ENCODE peak calls at places on chromosomes 12 and 14, in six cellular contexts. C, K, Q, I, Z and D are unnamed samples. For H3K4me1, the result is how much of the 10 kb centered on the place peaks cover.

GRCh38 chr14:97354119-97354722 is 557.0 kb downstream of the VRK1 start:
- DNase-seq in C (no peak), K (no peak), Q (no peak), I (no peak), Z (no peak), D (no peak)

GRCh38 chr14:71061458-71061857 is 154.2 kb downstream of the PCNX1 start:
- DNase-seq in C (peak), K (no peak), Q (no peak), I (no peak), Z (no peak), D (no peak)

GRCh38 chr14:37544407-37544806 is 50.6 kb downstream of the FOXA1 start:
- DNase-seq in C (no peak), K (no peak), Q (no peak), I (no peak), Z (no peak), D (peak)

GRCh38 chr14:60760648-60761364 is 26.2 kb downstream of the MNAT1 start:
- DNase-seq in C (no peak), K (peak), Q (peak), I (no peak), Z (no peak), D (no peak)

GRCh38 chr12:52183544-52183910 is 8.3 kb downstream of the KRT80 start:
- DNase-seq in C (no peak), K (no peak), Q (no peak), I (no peak), Z (no peak), D (no peak)

GRCh38 chr14:100534528-100535286 is 52.5 kb downstream of the BEGAIN start:
- DNase-seq in C (no peak), K (no peak), Q (peak), I (peak), Z (no peak), D (peak)

GRCh38 chr12:124904306-124905098 is 9.9 kb downstream of the UBC start:
- DNase-seq in C (peak), K (no peak), Q (peak), I (peak), Z (peak), D (peak)

GRCh38 chr14:42535397-42535796 is 928.7 kb downstream of the LRFN5 start:
- DNase-seq in C (no peak), K (no peak), Q (no peak), I (no peak), Z (no peak), D (no peak)

GRCh38 chr14:67335781-67336180 is 23.8 kb downstream of the ATP6V1D start:
- DNase-seq in C (no peak), K (no peak), Q (no peak), I (no peak), Z (no peak), D (no peak)

GRCh38 chr12:86484473-86484872 is 228.3 kb upstream of the MGAT4C start:
- DNase-seq in C (no peak), K (no peak), Q (no peak), I (no peak), Z (no peak), D (no peak)

GRCh38 chr14:94748667-94749347 is 21.1 kb downstream of the GSC start:
- DNase-seq in C (no peak), K (no peak), Q (peak), I (no peak), Z (no peak), D (peak)

GRCh38 chr12:43758247-43758727 is 303 bp downstream of the PUS7L start:
- DNase-seq in C (peak), K (no peak), Q (peak), I (no peak), Z (peak), D (peak)

GRCh38 chr12:14814082-14814481 is at the start of gene SMCO3:
- DNase-seq in C (no peak), K (no peak), Q (no peak), I (no peak), Z (no peak), D (no peak)

GRCh38 chr12:48580831-48581230 is 11.0 kb upstream of the LALBA start:
- DNase-seq in C (no peak), K (no peak), Q (no peak), I (no peak), Z (no peak), D (no peak)

GRCh38 chr12:123995023-123995422 is 22.0 kb downstream of the ZNF664 start:
- DNase-seq in C (peak), K (no peak), Q (no peak), I (no peak), Z (no peak), D (no peak)

GRCh38 chr14:99632410-99633035 is 12.4 kb upstream of the HHIPL1 start:
- DNase-seq in C (no peak), K (no peak), Q (no peak), I (no peak), Z (no peak), D (no peak)

GRCh38 chr14:104113631-104114420 is 24.6 kb upstream of the KIF26A start:
- DNase-seq in C (no peak), K (no peak), Q (no peak), I (no peak), Z (peak), D (no peak)

GRCh38 chr12:24901975-24902461 is 46.9 kb downstream of the BCAT1 start:
- DNase-seq in C (peak), K (no peak), Q (no peak), I (no peak), Z (no peak), D (no peak)

GRCh38 chr12:104486416-104486815 is 29.7 kb downstream of the CHST11 start:
- DNase-seq in C (no peak), K (no peak), Q (no peak), I (no peak), Z (peak), D (no peak)
- H3K4me1 ChIP-seq in C (under half), K (under half), Q (under half), I (under half), Z (under half), D (under half)

DNA sequence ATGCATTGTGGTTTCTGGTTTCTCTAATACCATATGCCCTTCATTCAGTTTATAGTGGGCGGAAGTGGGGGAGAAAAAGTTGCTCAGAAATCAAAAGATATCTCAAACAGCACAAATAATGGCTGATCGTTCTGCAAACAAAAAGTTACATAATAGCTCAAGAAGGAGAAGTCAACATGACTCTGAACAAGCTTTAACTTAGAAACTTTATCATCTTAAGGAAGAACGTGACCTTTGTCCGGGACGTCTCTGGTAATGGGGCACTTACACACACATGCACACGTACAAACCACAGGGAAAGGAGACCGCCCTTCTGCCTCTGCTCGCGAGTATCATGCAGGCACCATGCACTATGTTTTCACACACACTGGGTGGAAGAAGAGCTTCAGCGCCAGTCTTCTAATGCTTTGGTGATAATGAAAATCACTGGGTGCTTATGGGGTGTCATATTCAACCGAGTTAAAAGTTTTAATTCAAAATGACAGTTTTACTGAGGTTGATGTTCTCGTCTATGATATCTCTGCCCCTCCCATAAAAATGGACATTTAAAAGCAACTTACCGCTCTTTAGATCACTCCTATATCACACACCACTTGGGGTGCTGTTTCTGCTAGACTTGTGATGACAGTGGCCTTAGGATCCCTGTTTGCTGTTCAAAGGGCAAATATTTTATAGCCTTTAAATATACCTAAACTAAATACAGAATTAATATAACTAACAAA is 4.7 kb downstream of the FOS start:
- DNase-seq in C (peak), K (no peak), Q (peak), I (peak), Z (peak), D (peak)
- H3K4me1 ChIP-seq in C (under half), K (under half), Q (half or more), I (under half), Z (under half), D (under half)

GRCh38 chr14:105774001-105774400 is 247.6 kb downstream of the TMEM121 start:
- DNase-seq in C (no peak), K (no peak), Q (no peak), I (no peak), Z (no peak), D (no peak)

GRCh38 chr14:105776924-105777323 is 250.5 kb downstream of the TMEM121 start:
- DNase-seq in C (no peak), K (no peak), Q (no peak), I (no peak), Z (no peak), D (no peak)

GRCh38 chr14:105773584-105773983 is 247.2 kb downstream of the TMEM121 start:
- DNase-seq in C (no peak), K (no peak), Q (no peak), I (no peak), Z (no peak), D (no peak)
- H3K4me1 ChIP-seq in C (under half), K (under half), Q (under half), I (under half), Z (under half), D (under half)

GRCh38 chr14:33900706-33901105 is 50.2 kb downstream of the EGLN3 start:
- DNase-seq in C (no peak), K (no peak), Q (no peak), I (no peak), Z (no peak), D (no peak)

GRCh38 chr14:33904609-33905008 is 46.3 kb downstream of the EGLN3 start:
- DNase-seq in C (no peak), K (no peak), Q (no peak), I (no peak), Z (no peak), D (no peak)

GRCh38 chr14:33902363-33902762 is 48.5 kb downstream of the EGLN3 start:
- DNase-seq in C (no peak), K (no peak), Q (no peak), I (no peak), Z (no peak), D (no peak)

GRCh38 chr14:33901429-33902155 is 49.3 kb downstream of the EGLN3 start:
- DNase-seq in C (no peak), K (no peak), Q (no peak), I (no peak), Z (no peak), D (no peak)

GRCh38 chr14:33903369-33903768 is 47.5 kb downstream of the EGLN3 start:
- DNase-seq in C (no peak), K (no peak), Q (no peak), I (no peak), Z (no peak), D (no peak)
- H3K4me1 ChIP-seq in C (under half), K (under half), Q (under half), I (under half), Z (under half), D (under half)

GRCh38 chr12:49824886-49825285 is 3.3 kb downstream of the NCKAP5L start:
- DNase-seq in C (peak), K (no peak), Q (peak), I (peak), Z (no peak), D (no peak)

GRCh38 chr12:49824416-49824815 is 3.8 kb downstream of the NCKAP5L start:
- DNase-seq in C (no peak), K (no peak), Q (no peak), I (no peak), Z (no peak), D (no peak)

GRCh38 chr12:49825971-49826421 is 2.2 kb downstream of the NCKAP5L start:
- DNase-seq in C (peak), K (no peak), Q (peak), I (no peak), Z (no peak), D (no peak)

GRCh38 chr12:49823951-49824350 is 4.3 kb downstream of the NCKAP5L start:
- DNase-seq in C (no peak), K (no peak), Q (no peak), I (no peak), Z (no peak), D (no peak)

GRCh38 chr12:49825360-49825970 is 2.7 kb downstream of the NCKAP5L start:
- DNase-seq in C (peak), K (no peak), Q (peak), I (peak), Z (no peak), D (no peak)
- H3K4me1 ChIP-seq in C (under half), K (under half), Q (under half), I (under half), Z (half or more), D (half or more)

GRCh38 chr14:91891081-91891480 is 23.7 kb upstream of the TC2N start:
- DNase-seq in C (no peak), K (no peak), Q (no peak), I (no peak), Z (no peak), D (no peak)
- H3K4me1 ChIP-seq in C (under half), K (under half), Q (under half), I (under half), Z (under half), D (under half)

GRCh38 chr12:108641446-108642268 is 8.0 kb upstream of the SELPLG start:
- DNase-seq in C (no peak), K (no peak), Q (no peak), I (no peak), Z (no peak), D (no peak)
- H3K4me1 ChIP-seq in C (under half), K (under half), Q (under half), I (under half), Z (under half), D (under half)